ENCODE peak calls at places on chromosomes 4 and X, in five cellular contexts. T is left ventricle myocardium superior, A is NCI-H460, F is RPMI7951, V is AG08395. W is an unnamed sample.

GRCh38 chrX:152024710-152025109 is 50.2 kb upstream of the GABRE start:
- DNase-seq in T (no peak), A (no peak), F (no peak), V (no peak), W (no peak)

GRCh38 chrX:109880629-109881028 is 122.3 kb upstream of the TMEM164 start:
- DNase-seq in T (no peak), A (no peak), F (no peak), V (no peak), W (no peak)

GRCh38 chrX:45803383-45803921 is 602.8 kb upstream of the DIPK2B start:
- DNase-seq in T (no peak), A (no peak), F (peak; percentile 97), V (peak; percentile 76), W (peak; percentile 14)

GRCh38 chr4:175622887-175623286 is 189.2 kb downstream of the GPM6A start:
- DNase-seq in T (no peak), A (no peak), F (no peak), V (no peak), W (no peak)

GRCh38 chr4:102717448-102718092 is 43.2 kb downstream of the MANBA start:
- DNase-seq in T (no peak), A (no peak), F (no peak), V (no peak), W (peak; percentile 20)

GRCh38 chr4:85828295-85828910 is 353.5 kb downstream of the ARHGAP24 start:
- DNase-seq in T (no peak), A (no peak), F (peak; percentile 32), V (peak; percentile 16), W (no peak)

GRCh38 chrX:47145408-47146120 is 543 bp downstream of the RBM10 start:
- DNase-seq in T (no peak), A (no peak), F (no peak), V (peak; percentile 26), W (no peak)

GRCh38 chr4:168569909-168570276 is 73.0 kb downstream of the PALLD start:
- DNase-seq in T (no peak), A (no peak), F (no peak), V (no peak), W (no peak)

GRCh38 chr4:67371563-67371962 is 173.7 kb downstream of the CENPC start:
- DNase-seq in T (no peak), A (no peak), F (no peak), V (no peak), W (no peak)

GRCh38 chr4:74057588-74057987 is 19.1 kb upstream of the CXCL3 start:
- DNase-seq in T (no peak), A (no peak), F (no peak), V (no peak), W (no peak)

GRCh38 chrX:86917959-86918358 is 599.6 kb upstream of the KLHL4 start:
- DNase-seq in T (no peak), A (no peak), F (no peak), V (no peak), W (no peak)